ENCODE peak calls at places on chromosomes 13 and 19, in four cellular contexts. J is GM12878, M is GM12891, D is K562. U is an unnamed sample.
A peak's percentile ranks its signal among the peaks of the same experiment; 100 is the strongest.

GRCh38 chr19:6450166-6450565 is 9.4 kb downstream of the SLC25A23 start:
- DNase-seq in D (no peak), J (no peak), M (no peak), U (no peak)

GRCh38 chr19:55590109-55590508 is 9.2 kb downstream of the FIZ1 start:
- DNase-seq in D (no peak), J (no peak), M (no peak), U (no peak)

GRCh38 chr19:16649734-16650133 is 10.2 kb downstream of the SMIM7 start:
- DNase-seq in J (no peak), D (no peak), M (no peak), U (no peak)

GRCh38 chr19:58218899-58219298 is 9.8 kb upstream of the ZNF544 start:
- DNase-seq in M (no peak), J (no peak), D (peak; percentile 62), U (peak; percentile 33)

GRCh38 chr19:19738564-19738963 is 5.7 kb upstream of the ZNF14 start:
- DNase-seq in M (no peak), J (no peak), D (no peak), U (no peak)

GRCh38 chr13:20495087-20496023 is 30.3 kb downstream of the CRYL1 start:
- DNase-seq in M (peak; percentile 35), J (peak; percentile 40), D (peak; percentile 57), U (peak; percentile 77)

GRCh38 chr13:40966298-40966697 is 52.8 kb downstream of the ELF1 start:
- DNase-seq in M (no peak), J (no peak), D (no peak), U (peak; percentile 85)

GRCh38 chr13:49238621-49239020 is 9.1 kb upstream of the CDADC1 start:
- DNase-seq in M (no peak), J (no peak), D (no peak), U (no peak)

GRCh38 chr19:35566738-35567137 is 3.3 kb upstream of the ATP4A start:
- DNase-seq in M (no peak), J (no peak), D (no peak), U (no peak)

GRCh38 chr13:109213714-109214113 is 572.7 kb downstream of the IRS2 start:
- DNase-seq in M (no peak), D (no peak), J (no peak), U (no peak)

GRCh38 chr19:15297416-15298224 is 34.7 kb downstream of the BRD4 start:
- DNase-seq in M (no peak), J (no peak), D (peak; percentile 34), U (no peak)

GRCh38 chr13:73365240-73365639 is 306.4 kb downstream of the KLF5 start:
- DNase-seq in J (no peak), M (no peak), D (no peak), U (no peak)

GRCh38 chr19:14432817-14433453 is at the start of gene PKN1:
- DNase-seq in J (no peak), D (peak; percentile 78), M (peak; percentile 81), U (no peak)

GRCh38 chr13:70668293-70668692 is 560.0 kb upstream of the KLHL1 start:
- DNase-seq in J (no peak), D (no peak), M (no peak), U (no peak)

GRCh38 chr13:76522083-76522755 is 364.0 kb downstream of the KCTD12 start:
- DNase-seq in D (peak; percentile 0), J (no peak), M (no peak), U (no peak)

GRCh38 chr19:36103842-36104552 is 6.9 kb upstream of the OVOL3 start:
- DNase-seq in J (no peak), D (peak; percentile 89), M (no peak), U (no peak)

GRCh38 chr13:93279982-93280381 is 53.4 kb downstream of the GPC6 start:
- DNase-seq in J (no peak), M (no peak), D (no peak), U (no peak)

GRCh38 chr19:37981785-37982475 is 74.9 kb downstream of the SIPA1L3 start:
- DNase-seq in M (no peak), D (no peak), J (no peak), U (no peak)

GRCh38 chr19:19386373-19386869 is 19.1 kb upstream of the GATAD2A start:
- DNase-seq in D (no peak), M (no peak), J (no peak), U (no peak)

GRCh38 chr19:7665076-7665475 is 3.8 kb upstream of the RETN start:
- DNase-seq in J (no peak), M (no peak), D (no peak), U (no peak)

GRCh38 chr19:48874309-48875135 is 2.3 kb downstream of the PPP1R15A start:
- DNase-seq in M (no peak), D (peak; percentile 77), J (no peak), U (peak; percentile 30)

GRCh38 chr13:67228909-67229308 is 1.2 kb downstream of the PCDH9 start:
- DNase-seq in D (no peak), J (no peak), M (no peak), U (no peak)

GRCh38 chr13:25602206-25602605 is 230.4 kb downstream of the ATP8A2 start:
- DNase-seq in M (no peak), J (no peak), D (no peak), U (no peak)

GRCh38 chr19:7919681-7920519 is at the start of gene SNAPC2:
- DNase-seq in D (peak; percentile 99), J (peak; percentile 70), M (peak; percentile 93), U (peak; percentile 96)

GRCh38 chr13:102968572-102969228 is 97.5 kb downstream of the SLC10A2 start:
- DNase-seq in J (no peak), D (no peak), M (no peak), U (no peak)

GRCh38 chr19:22335716-22336115 is 49.5 kb downstream of the ZNF729 start:
- DNase-seq in D (no peak), M (no peak), J (no peak), U (no peak)

GRCh38 chr19:49472936-49473335 is 1.1 kb upstream of the FLT3LG start:
- DNase-seq in D (no peak), J (no peak), M (no peak), U (no peak)

GRCh38 chr19:2034729-2035589 is 16.1 kb downstream of the MKNK2 start:
- DNase-seq in D (peak; percentile 98), M (no peak), J (no peak), U (no peak)

GRCh38 chr13:40585911-40586471 is 80.5 kb downstream of the FOXO1 start:
- DNase-seq in D (no peak), M (no peak), J (no peak), U (no peak)

GRCh38 chr13:42836930-42837329 is 55.5 kb downstream of the FAM216B start:
- DNase-seq in J (no peak), M (no peak), D (no peak), U (no peak)

GRCh38 chr13:73317140-73317539 is 258.3 kb downstream of the KLF5 start:
- DNase-seq in D (no peak), J (no peak), M (no peak), U (no peak)

GRCh38 chr19:45613926-45614725 is 12.1 kb upstream of the GPR4 start:
- DNase-seq in D (no peak), M (no peak), J (peak; percentile 73), U (peak; percentile 58)

GRCh38 chr19:4454621-4454951 is 3.0 kb downstream of the UBXN6 start:
- DNase-seq in J (no peak), D (no peak), M (no peak), U (no peak)

GRCh38 chr19:52891336-52891735 is 6.1 kb downstream of the ZNF320 start:
- DNase-seq in D (peak; percentile 50), M (no peak), J (no peak), U (no peak)

GRCh38 chr13:110723598-110723997 is 10.1 kb downstream of the ING1 start:
- DNase-seq in J (no peak), M (no peak), D (no peak), U (no peak)

GRCh38 chr13:110731072-110731471 is 17.6 kb downstream of the ING1 start:
- DNase-seq in M (no peak), D (no peak), J (no peak), U (no peak)

GRCh38 chr13:110722971-110723370 is 9.5 kb downstream of the ING1 start:
- DNase-seq in D (no peak), J (no peak), M (no peak), U (no peak)

DNA sequence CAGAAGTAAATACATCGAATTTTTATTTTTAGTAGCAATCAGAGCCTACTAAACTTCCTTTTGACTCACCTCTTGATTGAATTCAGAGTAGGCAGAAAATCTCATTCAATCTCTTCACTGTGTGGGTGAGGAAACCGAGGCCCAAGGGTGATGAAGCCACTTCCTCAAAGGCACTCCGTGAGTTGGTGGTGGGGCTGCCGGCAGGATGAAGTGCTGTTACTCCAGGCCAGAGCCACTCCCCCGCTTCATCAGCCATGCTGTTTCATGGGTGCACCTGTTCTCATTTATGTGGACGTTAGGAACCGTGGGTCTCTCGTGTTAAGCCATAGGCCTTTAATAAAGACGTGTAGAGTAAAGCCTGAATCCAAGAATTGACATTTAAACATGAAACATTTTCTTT is 13.2 kb downstream of the ING1 start:
- DNase-seq in M (no peak), D (no peak), J (no peak), U (peak; percentile 93)
- TF ChIP-seq SPI1 in M (no peak), D (peak; percentile 65), J (peak; percentile 84), U (peak; percentile 95)

DNA sequence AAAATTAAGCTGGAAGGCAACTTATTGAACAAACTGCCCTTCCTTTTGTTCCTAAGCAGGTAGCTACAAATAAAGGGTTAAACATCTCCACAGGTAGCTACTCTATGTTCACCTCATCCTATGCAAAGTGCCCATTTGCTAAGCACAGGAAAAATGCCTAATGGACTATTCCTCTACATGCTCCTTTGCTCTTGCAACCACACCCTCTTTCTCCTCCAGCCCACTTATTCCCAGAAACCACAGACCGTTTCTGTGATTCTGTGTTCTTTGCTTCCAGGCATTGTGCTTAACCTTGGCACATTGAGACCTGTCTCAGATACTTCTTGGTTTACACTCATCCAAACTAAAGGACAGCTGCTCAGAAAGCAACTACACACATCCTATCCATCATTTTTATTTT is 785.1 kb upstream of the MIR17HG start:
- DNase-seq in D (no peak), J (no peak), M (no peak), U (no peak)
- TF ChIP-seq SPI1 in D (no peak), J (no peak), M (no peak), U (no peak)

DNA sequence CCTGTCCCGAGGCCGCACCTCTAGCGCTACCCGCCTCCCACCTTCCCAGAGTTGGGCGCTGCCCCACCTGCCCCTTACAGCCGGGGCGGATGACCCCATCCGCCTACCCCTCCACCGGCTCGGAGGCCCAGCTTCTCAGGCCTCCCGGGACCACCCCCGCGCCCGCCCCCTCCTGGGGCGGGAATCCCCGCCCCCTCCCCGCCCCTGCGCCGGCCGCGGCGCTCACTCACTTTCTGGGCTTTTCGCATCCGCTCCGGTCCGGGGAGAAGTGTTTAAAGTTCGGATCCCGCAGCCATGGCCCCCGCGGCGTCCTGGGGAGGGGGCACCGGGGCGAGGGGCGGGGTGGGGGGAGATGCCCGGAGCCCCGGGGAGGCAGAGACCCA is 448 bp downstream of the ERFL start:
- DNase-seq in J (no peak), D (peak; percentile 51), M (no peak), U (no peak)
- TF ChIP-seq SPI1 in J (no peak), D (no peak), M (no peak), U (no peak)

DNA sequence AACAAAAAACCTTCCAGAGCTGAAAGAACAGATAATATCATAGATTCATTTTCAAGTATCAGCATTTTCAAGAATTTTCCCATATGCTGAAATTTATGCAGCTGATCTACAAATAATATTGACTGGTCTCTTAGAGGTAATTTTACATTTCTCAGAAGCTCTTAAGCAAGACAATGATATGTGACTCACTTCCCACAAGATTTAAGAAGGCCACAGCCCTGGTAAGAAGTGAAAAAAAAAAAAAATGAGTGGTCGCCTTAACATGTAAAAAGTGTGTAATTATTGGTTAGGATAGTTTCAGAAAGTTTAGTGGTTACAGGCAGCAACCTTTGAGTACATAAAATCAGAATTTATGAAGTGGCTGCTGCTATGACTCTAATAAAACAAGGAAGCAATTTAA is 54.5 kb downstream of the NUFIP1 start:
- DNase-seq in D (no peak), J (peak; percentile 5), M (no peak), U (no peak)
- TF ChIP-seq SPI1 in D (no peak), J (no peak), M (no peak), U (no peak)